ENCODE peak calls at places on chromosomes 2 and 18, in six cellular contexts. One of them, this sample, is unnamed.

GRCh38 chr18:42086288-42086687 is 131.3 kb downstream of the PIK3C3 start:
- DNase-seq in IMR-90: peak; percentile 49
- DNase-seq in K562: no peak
- DNase-seq in A549: no peak
- DNase-seq in SK-N-SH: no peak
- DNase-seq in GM12878: no peak
- DNase-seq in this sample: no peak

GRCh38 chr2:64325477-64325851 is 128.5 kb upstream of the LGALSL start:
- DNase-seq in IMR-90: no peak
- DNase-seq in K562: no peak
- DNase-seq in A549: no peak
- DNase-seq in SK-N-SH: no peak
- DNase-seq in GM12878: no peak
- DNase-seq in this sample: no peak

GRCh38 chr2:166404831-166405568 is 29.3 kb upstream of the SCN9A start:
- DNase-seq in IMR-90: peak; percentile 23
- DNase-seq in K562: no peak
- DNase-seq in A549: no peak
- DNase-seq in SK-N-SH: no peak
- DNase-seq in GM12878: no peak
- DNase-seq in this sample: no peak

GRCh38 chr18:57910817-57911216 is 107.7 kb upstream of the ATP8B1 start:
- DNase-seq in IMR-90: no peak
- DNase-seq in K562: peak; percentile 50
- DNase-seq in A549: no peak
- DNase-seq in SK-N-SH: no peak
- DNase-seq in GM12878: no peak
- DNase-seq in this sample: no peak

GRCh38 chr2:173402405-173402974 is 47.8 kb downstream of the CDCA7 start:
- DNase-seq in IMR-90: peak; percentile 79
- DNase-seq in K562: peak; percentile 88
- DNase-seq in A549: peak; percentile 86
- DNase-seq in SK-N-SH: peak; percentile 83
- DNase-seq in GM12878: peak; percentile 15
- DNase-seq in this sample: peak; percentile 78

GRCh38 chr2:86002375-86002774 is 103.3 kb downstream of the POLR1A start:
- DNase-seq in IMR-90: no peak
- DNase-seq in K562: peak; percentile 22
- DNase-seq in A549: no peak
- DNase-seq in SK-N-SH: no peak
- DNase-seq in GM12878: no peak
- DNase-seq in this sample: no peak

GRCh38 chr2:18829331-18829902 is 240.0 kb upstream of the NT5C1B start:
- DNase-seq in IMR-90: peak; percentile 59
- DNase-seq in K562: no peak
- DNase-seq in A549: peak; percentile 24
- DNase-seq in SK-N-SH: no peak
- DNase-seq in GM12878: no peak
- DNase-seq in this sample: peak; percentile 24

GRCh38 chr2:224211821-224212220 is 172.7 kb upstream of the SERPINE2 start:
- DNase-seq in IMR-90: no peak
- DNase-seq in K562: no peak
- DNase-seq in A549: no peak
- DNase-seq in SK-N-SH: no peak
- DNase-seq in GM12878: no peak
- DNase-seq in this sample: no peak

GRCh38 chr2:129587426-129588064 is 391.9 kb upstream of the RAB6C start:
- DNase-seq in IMR-90: no peak
- DNase-seq in K562: peak; percentile 55
- DNase-seq in A549: no peak
- DNase-seq in SK-N-SH: no peak
- DNase-seq in GM12878: no peak
- DNase-seq in this sample: no peak

GRCh38 chr2:168699834-168700417 is 102.5 kb upstream of the NOSTRIN start:
- DNase-seq in IMR-90: peak; percentile 87
- DNase-seq in K562: no peak
- DNase-seq in A549: no peak
- DNase-seq in SK-N-SH: peak; percentile 33
- DNase-seq in GM12878: no peak
- DNase-seq in this sample: peak; percentile 29

GRCh38 chr2:60105868-60106267 is 447.6 kb downstream of the BCL11A start:
- DNase-seq in IMR-90: no peak
- DNase-seq in K562: no peak
- DNase-seq in A549: no peak
- DNase-seq in SK-N-SH: no peak
- DNase-seq in GM12878: no peak
- DNase-seq in this sample: no peak
- TF ChIP-seq SMC3 in IMR-90: no peak
- TF ChIP-seq SMC3 in K562: no peak
- TF ChIP-seq SMC3 in A549: no peak
- TF ChIP-seq SMC3 in SK-N-SH: no peak
- TF ChIP-seq SMC3 in GM12878: no peak
- TF ChIP-seq SMC3 in this sample: no peak

GRCh38 chr2:197496695-197497094 is 2.9 kb downstream of the HSPD1 start:
- DNase-seq in IMR-90: no peak
- DNase-seq in K562: no peak
- DNase-seq in A549: no peak
- DNase-seq in SK-N-SH: no peak
- DNase-seq in GM12878: no peak
- DNase-seq in this sample: no peak

GRCh38 chr2:197495433-197496134 is 4.1 kb downstream of the HSPD1 start:
- DNase-seq in IMR-90: no peak
- DNase-seq in K562: no peak
- DNase-seq in A549: no peak
- DNase-seq in SK-N-SH: no peak
- DNase-seq in GM12878: no peak
- DNase-seq in this sample: no peak

GRCh38 chr2:197498627-197498936 is 1.1 kb downstream of the HSPD1 start:
- DNase-seq in IMR-90: no peak
- DNase-seq in K562: no peak
- DNase-seq in A549: no peak
- DNase-seq in SK-N-SH: no peak
- DNase-seq in GM12878: no peak
- DNase-seq in this sample: no peak

GRCh38 chr2:197498937-197499593 is 575 bp downstream of the HSPD1 start:
- DNase-seq in IMR-90: peak; percentile 42
- DNase-seq in K562: peak; percentile 62
- DNase-seq in A549: peak; percentile 58
- DNase-seq in SK-N-SH: peak; percentile 59
- DNase-seq in GM12878: no peak
- DNase-seq in this sample: peak; percentile 57

DNA sequence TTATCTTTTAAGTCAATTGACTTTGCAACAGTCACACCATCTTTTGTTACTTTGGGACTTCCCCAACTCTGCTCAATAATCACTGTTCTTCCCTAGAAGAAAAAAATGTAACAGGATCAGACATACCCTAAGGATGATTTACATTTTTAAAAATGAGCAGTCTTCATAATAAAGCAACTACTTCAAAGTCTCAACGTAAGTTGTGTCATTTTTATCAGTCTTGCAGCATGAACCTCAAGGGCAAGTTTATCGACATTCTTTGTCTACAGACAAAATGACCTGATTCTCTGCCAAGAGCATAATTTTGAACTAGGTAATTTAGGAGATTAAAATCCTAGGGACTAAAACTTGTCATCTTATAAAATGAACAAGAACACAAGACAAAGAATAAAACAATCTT is 2.3 kb downstream of the HSPD1 start:
- DNase-seq in IMR-90: no peak
- DNase-seq in K562: no peak
- DNase-seq in A549: no peak
- DNase-seq in SK-N-SH: no peak
- DNase-seq in GM12878: no peak
- DNase-seq in this sample: no peak
- H3K4me3 ChIP-seq in IMR-90: no peak overlapping the region
- H3K4me3 ChIP-seq in K562: peak overlapping the region; percentile 74
- H3K4me3 ChIP-seq in A549: peak overlapping the region; percentile 74
- H3K4me3 ChIP-seq in SK-N-SH: peak overlapping the region; percentile 71
- H3K4me3 ChIP-seq in GM12878: peak overlapping the region; percentile 88
- H3K4me3 ChIP-seq in this sample: peak overlapping the region; percentile 95

DNA sequence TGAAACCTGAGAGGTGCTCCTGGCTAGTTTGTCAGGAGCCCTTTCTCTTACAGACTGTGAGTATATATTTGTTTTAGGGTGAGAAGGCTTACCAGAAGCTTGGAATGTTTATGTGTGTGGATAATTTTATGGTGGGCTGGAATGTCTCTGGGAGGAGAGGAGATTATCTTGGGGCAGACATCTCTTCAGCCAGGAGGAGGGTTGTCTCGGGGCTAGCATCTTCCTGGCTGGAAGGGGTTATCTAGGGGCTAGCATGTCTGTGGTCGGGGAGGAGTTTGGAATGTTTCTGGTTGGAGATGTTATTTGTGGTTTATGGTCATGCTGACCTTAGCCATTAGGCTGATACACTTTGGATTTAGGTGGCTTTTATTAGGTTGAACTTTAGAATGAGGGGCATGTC is 1049.0 kb downstream of the DPP10 start:
- DNase-seq in IMR-90: no peak
- DNase-seq in K562: no peak
- DNase-seq in A549: no peak
- DNase-seq in SK-N-SH: no peak
- DNase-seq in GM12878: no peak
- DNase-seq in this sample: no peak
- TF ChIP-seq SMC3 in IMR-90: no peak
- TF ChIP-seq SMC3 in K562: no peak
- TF ChIP-seq SMC3 in A549: no peak
- TF ChIP-seq SMC3 in SK-N-SH: no peak
- TF ChIP-seq SMC3 in GM12878: no peak
- TF ChIP-seq SMC3 in this sample: no peak

DNA sequence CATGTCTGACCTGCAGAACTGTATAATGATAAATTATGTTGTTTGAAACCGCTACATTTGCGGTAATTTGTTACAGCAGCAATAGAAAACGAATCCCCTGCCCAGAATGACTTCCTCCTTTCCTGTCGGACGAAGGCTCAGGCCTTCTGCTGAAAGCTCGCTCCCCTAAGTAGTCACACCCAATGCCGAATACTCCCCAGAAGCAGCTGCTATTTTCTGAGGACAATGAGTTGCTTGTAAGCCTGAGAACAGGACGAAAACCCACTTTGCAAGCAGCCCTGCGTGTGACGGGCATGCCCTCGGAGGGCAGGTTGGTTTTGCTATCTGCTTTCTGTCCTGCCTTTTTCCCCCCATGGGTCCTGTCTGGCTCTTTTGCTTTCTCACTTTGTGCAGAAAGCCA is 27.7 kb upstream of the PTPN4 start:
- DNase-seq in IMR-90: no peak
- DNase-seq in K562: no peak
- DNase-seq in A549: no peak
- DNase-seq in SK-N-SH: no peak
- DNase-seq in GM12878: no peak
- DNase-seq in this sample: no peak
- H3K4me3 ChIP-seq in IMR-90: no peak overlapping the region
- H3K4me3 ChIP-seq in K562: no peak overlapping the region
- H3K4me3 ChIP-seq in A549: no peak overlapping the region
- H3K4me3 ChIP-seq in SK-N-SH: no peak overlapping the region
- H3K4me3 ChIP-seq in GM12878: no peak overlapping the region
- H3K4me3 ChIP-seq in this sample: no peak overlapping the region

DNA sequence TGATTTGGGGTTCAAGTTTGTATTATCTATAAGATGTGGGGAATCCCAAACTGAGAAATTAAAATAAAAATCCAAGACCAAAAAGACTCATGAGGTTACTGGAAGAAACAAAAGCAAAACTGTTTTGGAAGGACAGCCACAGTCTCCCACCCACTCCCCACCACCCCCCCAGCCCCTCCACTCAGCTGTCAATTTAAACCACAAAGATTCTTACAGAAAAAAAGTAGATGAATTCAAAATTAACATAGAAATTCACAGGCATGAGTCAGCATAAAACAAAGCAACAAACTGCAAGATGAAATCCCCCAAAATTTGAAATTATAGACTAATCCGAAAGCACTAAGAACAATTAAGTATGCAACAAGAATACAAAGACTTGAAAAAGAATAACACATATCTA is 12.1 kb downstream of the MAP4K3 start:
- DNase-seq in IMR-90: peak; percentile 16
- DNase-seq in K562: no peak
- DNase-seq in A549: no peak
- DNase-seq in SK-N-SH: no peak
- DNase-seq in GM12878: no peak
- DNase-seq in this sample: no peak
- TF ChIP-seq SMC3 in IMR-90: no peak
- TF ChIP-seq SMC3 in K562: no peak
- TF ChIP-seq SMC3 in A549: no peak
- TF ChIP-seq SMC3 in SK-N-SH: no peak
- TF ChIP-seq SMC3 in GM12878: no peak
- TF ChIP-seq SMC3 in this sample: no peak

DNA sequence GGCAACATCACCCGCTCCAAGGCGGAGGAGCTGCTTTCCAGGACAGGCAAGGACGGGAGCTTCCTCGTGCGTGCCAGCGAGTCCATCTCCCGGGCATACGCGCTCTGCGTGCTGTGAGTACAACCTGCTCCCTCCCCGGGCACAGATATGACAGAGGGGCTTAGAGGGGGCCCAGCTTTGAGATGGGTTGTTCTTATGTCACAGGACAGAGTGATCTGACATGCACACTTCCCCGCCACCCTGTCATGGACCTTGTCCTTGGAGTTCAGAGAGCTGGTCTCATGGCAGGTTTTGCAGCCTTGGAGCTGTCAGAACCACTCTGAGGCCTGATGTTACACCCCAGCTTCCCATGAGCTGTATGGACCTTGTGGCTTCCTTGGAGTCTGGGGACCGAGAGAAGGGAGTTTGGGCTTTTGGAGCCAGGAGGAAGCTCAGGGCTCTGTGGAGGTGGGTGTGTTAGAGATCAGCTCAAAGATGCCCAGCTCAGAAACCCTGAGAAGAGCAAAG is 411 bp downstream of the INPP5D start:
- DNase-seq in IMR-90: no peak
- DNase-seq in K562: no peak
- DNase-seq in A549: no peak
- DNase-seq in SK-N-SH: no peak
- DNase-seq in GM12878: no peak
- DNase-seq in this sample: no peak
- H3K4me3 ChIP-seq in IMR-90: no peak overlapping the region
- H3K4me3 ChIP-seq in K562: peak overlapping the region; percentile 23
- H3K4me3 ChIP-seq in A549: no peak overlapping the region
- H3K4me3 ChIP-seq in SK-N-SH: no peak overlapping the region
- H3K4me3 ChIP-seq in GM12878: peak overlapping the region; percentile 94
- H3K4me3 ChIP-seq in this sample: peak overlapping the region; percentile 87

DNA sequence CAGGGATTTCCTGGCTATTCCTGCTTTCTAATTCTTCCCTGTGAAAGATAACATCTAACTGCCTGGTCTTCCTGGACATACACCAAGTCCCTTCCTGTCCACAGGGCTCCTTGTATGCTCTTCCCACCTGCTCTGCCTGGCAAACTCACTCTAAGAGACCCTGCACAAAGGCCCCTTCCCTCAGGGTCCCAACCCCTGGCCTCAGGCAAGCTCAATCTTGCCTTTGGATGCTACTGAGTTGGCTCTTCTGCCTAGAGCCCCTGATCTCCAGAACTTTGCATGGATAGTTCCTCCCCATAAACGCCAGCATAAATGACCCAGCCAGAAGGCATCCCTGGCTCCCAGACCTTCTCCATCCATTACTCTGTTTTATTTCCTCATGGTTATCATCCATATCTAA is 98.3 kb upstream of the OTOS start:
- DNase-seq in IMR-90: no peak
- DNase-seq in K562: no peak
- DNase-seq in A549: no peak
- DNase-seq in SK-N-SH: no peak
- DNase-seq in GM12878: no peak
- DNase-seq in this sample: no peak
- TF ChIP-seq SMC3 in IMR-90: no peak
- TF ChIP-seq SMC3 in K562: no peak
- TF ChIP-seq SMC3 in A549: no peak
- TF ChIP-seq SMC3 in SK-N-SH: no peak
- TF ChIP-seq SMC3 in GM12878: no peak
- TF ChIP-seq SMC3 in this sample: no peak